ENCODE peak calls at places on chromosomes 4 and X, in five cellular contexts. One of them, this sample, is unnamed.

GRCh38 chr4:61277785-61278184 is 77.7 kb downstream of the ADGRL3 start:
- DNase-seq in left lung: no peak
- DNase-seq in lower leg skin: no peak
- DNase-seq in fibroblast of mammary gland: no peak
- DNase-seq in GM20000: no peak
- DNase-seq in this sample: no peak

GRCh38 chr4:159476886-159477285 is 374.0 kb downstream of the RAPGEF2 start:
- DNase-seq in lower leg skin: no peak
- DNase-seq in left lung: no peak
- DNase-seq in GM20000: no peak
- DNase-seq in fibroblast of mammary gland: no peak
- DNase-seq in this sample: no peak

GRCh38 chr4:113645771-113646455 is 115.6 kb downstream of the CAMK2D start:
- DNase-seq in GM20000: no peak
- DNase-seq in left lung: peak; percentile 35
- DNase-seq in fibroblast of mammary gland: peak; percentile 69
- DNase-seq in lower leg skin: no peak
- DNase-seq in this sample: no peak

GRCh38 chrX:68719904-68720614 is 72.6 kb downstream of the STARD8 start:
- DNase-seq in lower leg skin: no peak
- DNase-seq in fibroblast of mammary gland: peak; percentile 5
- DNase-seq in left lung: peak; percentile 27
- DNase-seq in GM20000: no peak
- DNase-seq in this sample: no peak

GRCh38 chr4:128707864-128708263 is 101.6 kb upstream of the JADE1 start:
- DNase-seq in fibroblast of mammary gland: peak; percentile 52
- DNase-seq in GM20000: no peak
- DNase-seq in left lung: no peak
- DNase-seq in lower leg skin: no peak
- DNase-seq in this sample: no peak

GRCh38 chr4:25863906-25864418 is 1.2 kb upstream of the SEL1L3 start:
- DNase-seq in lower leg skin: no peak
- DNase-seq in GM20000: no peak
- DNase-seq in fibroblast of mammary gland: no peak
- DNase-seq in left lung: no peak
- DNase-seq in this sample: no peak

GRCh38 chr4:25663778-25664177 is 8.1 kb downstream of the SLC34A2 start:
- DNase-seq in GM20000: no peak
- DNase-seq in fibroblast of mammary gland: no peak
- DNase-seq in left lung: no peak
- DNase-seq in lower leg skin: no peak
- DNase-seq in this sample: no peak

GRCh38 chrX:82224961-82225360 is 1023.1 kb downstream of the SH3BGRL start:
- DNase-seq in lower leg skin: no peak
- DNase-seq in left lung: no peak
- DNase-seq in GM20000: no peak
- DNase-seq in fibroblast of mammary gland: no peak
- DNase-seq in this sample: no peak

GRCh38 chrX:65688403-65688881 is 21.0 kb downstream of the MSN start:
- DNase-seq in lower leg skin: no peak
- DNase-seq in fibroblast of mammary gland: peak; percentile 83
- DNase-seq in left lung: no peak
- DNase-seq in GM20000: peak; percentile 54
- DNase-seq in this sample: no peak

GRCh38 chr4:26028793-26029511 is 114.9 kb downstream of the SMIM20 start:
- DNase-seq in GM20000: peak; percentile 78
- DNase-seq in left lung: peak; percentile 76
- DNase-seq in lower leg skin: no peak
- DNase-seq in fibroblast of mammary gland: peak; percentile 62
- DNase-seq in this sample: peak; percentile 74

GRCh38 chrX:113726898-113727297 is 857.0 kb upstream of the HTR2C start:
- DNase-seq in GM20000: no peak
- DNase-seq in left lung: no peak
- DNase-seq in lower leg skin: no peak
- DNase-seq in fibroblast of mammary gland: no peak
- DNase-seq in this sample: no peak

GRCh38 chr4:11724731-11725130 is 296.0 kb upstream of the HS3ST1 start:
- DNase-seq in lower leg skin: no peak
- DNase-seq in fibroblast of mammary gland: peak; percentile 69
- DNase-seq in left lung: no peak
- DNase-seq in GM20000: no peak
- DNase-seq in this sample: no peak

GRCh38 chrX:107574054-107574683 is 54.1 kb upstream of the PRPS1 start:
- DNase-seq in GM20000: no peak
- DNase-seq in fibroblast of mammary gland: peak; percentile 80
- DNase-seq in lower leg skin: no peak
- DNase-seq in left lung: no peak
- DNase-seq in this sample: no peak

GRCh38 chrX:21509912-21510311 is 135.7 kb downstream of the CNKSR2 start:
- DNase-seq in lower leg skin: no peak
- DNase-seq in GM20000: no peak
- DNase-seq in fibroblast of mammary gland: peak; percentile 30
- DNase-seq in left lung: no peak
- DNase-seq in this sample: no peak

GRCh38 chrX:39903937-39904336 is 193.8 kb downstream of the BCOR start:
- DNase-seq in left lung: no peak
- DNase-seq in lower leg skin: no peak
- DNase-seq in fibroblast of mammary gland: peak; percentile 65
- DNase-seq in GM20000: no peak
- DNase-seq in this sample: peak; percentile 34

GRCh38 chr4:140790765-140791164 is 34.6 kb upstream of the TBC1D9 start:
- DNase-seq in GM20000: peak; percentile 33
- DNase-seq in left lung: peak; percentile 70
- DNase-seq in fibroblast of mammary gland: peak; percentile 6
- DNase-seq in lower leg skin: peak; percentile 49
- DNase-seq in this sample: no peak

GRCh38 chrX:82335772-82336171 is 1133.9 kb downstream of the SH3BGRL start:
- DNase-seq in GM20000: no peak
- DNase-seq in left lung: no peak
- DNase-seq in lower leg skin: no peak
- DNase-seq in fibroblast of mammary gland: no peak
- DNase-seq in this sample: no peak

GRCh38 chr4:82017680-82018079 is 356.1 kb downstream of the HNRNPD start:
- DNase-seq in GM20000: no peak
- DNase-seq in left lung: no peak
- DNase-seq in lower leg skin: no peak
- DNase-seq in fibroblast of mammary gland: peak; percentile 16
- DNase-seq in this sample: no peak

GRCh38 chr4:26533685-26534084 is 43.4 kb upstream of the CCKAR start:
- DNase-seq in left lung: no peak
- DNase-seq in fibroblast of mammary gland: no peak
- DNase-seq in GM20000: no peak
- DNase-seq in lower leg skin: no peak
- DNase-seq in this sample: no peak

GRCh38 chrX:74449322-74449936 is 28.1 kb downstream of the SLC16A2 start:
- DNase-seq in fibroblast of mammary gland: no peak
- DNase-seq in lower leg skin: no peak
- DNase-seq in GM20000: no peak
- DNase-seq in left lung: no peak
- DNase-seq in this sample: peak; percentile 17

GRCh38 chr4:1582227-1582626 is 101.9 kb downstream of the FAM53A start:
- DNase-seq in fibroblast of mammary gland: no peak
- DNase-seq in lower leg skin: no peak
- DNase-seq in left lung: no peak
- DNase-seq in GM20000: no peak
- DNase-seq in this sample: no peak

GRCh38 chr4:82084747-82085146 is 289.0 kb downstream of the HNRNPD start:
- DNase-seq in fibroblast of mammary gland: no peak
- DNase-seq in left lung: no peak
- DNase-seq in lower leg skin: no peak
- DNase-seq in GM20000: no peak
- DNase-seq in this sample: no peak

GRCh38 chrX:39356119-39356807 is 555.0 kb downstream of the MID1IP1 start:
- DNase-seq in lower leg skin: no peak
- DNase-seq in GM20000: no peak
- DNase-seq in left lung: no peak
- DNase-seq in fibroblast of mammary gland: no peak
- DNase-seq in this sample: no peak

GRCh38 chrX:153190384-153190783 is 11.3 kb downstream of the MAGEA1 start:
- DNase-seq in lower leg skin: no peak
- DNase-seq in fibroblast of mammary gland: no peak
- DNase-seq in left lung: no peak
- DNase-seq in GM20000: no peak
- DNase-seq in this sample: no peak

GRCh38 chr4:42397256-42397634 is at the start of gene SHISA3:
- DNase-seq in left lung: no peak
- DNase-seq in GM20000: no peak
- DNase-seq in lower leg skin: no peak
- DNase-seq in fibroblast of mammary gland: peak; percentile 24
- DNase-seq in this sample: peak; percentile 50

GRCh38 chrX:133335027-133335426 is 80.3 kb downstream of the GPC4 start:
- DNase-seq in left lung: no peak
- DNase-seq in fibroblast of mammary gland: peak; percentile 51
- DNase-seq in GM20000: peak; percentile 1
- DNase-seq in lower leg skin: peak; percentile 14
- DNase-seq in this sample: peak; percentile 11

GRCh38 chrX:155216940-155217450 is 735 bp downstream of the VBP1 start:
- DNase-seq in fibroblast of mammary gland: peak; percentile 11
- DNase-seq in left lung: no peak
- DNase-seq in lower leg skin: no peak
- DNase-seq in GM20000: peak; percentile 21
- DNase-seq in this sample: no peak

GRCh38 chr4:133208694-133209285 is 59.7 kb downstream of the PCDH10 start:
- DNase-seq in lower leg skin: no peak
- DNase-seq in left lung: no peak
- DNase-seq in GM20000: no peak
- DNase-seq in fibroblast of mammary gland: no peak
- DNase-seq in this sample: no peak

GRCh38 chr4:140884431-140885058 is 128.4 kb upstream of the TBC1D9 start:
- DNase-seq in fibroblast of mammary gland: peak; percentile 81
- DNase-seq in GM20000: peak; percentile 59
- DNase-seq in left lung: no peak
- DNase-seq in lower leg skin: peak; percentile 29
- DNase-seq in this sample: peak; percentile 44

GRCh38 chrX:135403374-135403773 is 18.4 kb upstream of the SMIM10L2A start:
- DNase-seq in fibroblast of mammary gland: no peak
- DNase-seq in GM20000: no peak
- DNase-seq in lower leg skin: no peak
- DNase-seq in left lung: no peak
- DNase-seq in this sample: no peak

GRCh38 chr4:136687118-136687517 is 845.2 kb downstream of the PCDH18 start:
- DNase-seq in fibroblast of mammary gland: no peak
- DNase-seq in left lung: no peak
- DNase-seq in GM20000: no peak
- DNase-seq in lower leg skin: no peak
- DNase-seq in this sample: no peak

GRCh38 chr4:70183940-70184246 is 11.6 kb upstream of the ODAM start:
- DNase-seq in fibroblast of mammary gland: no peak
- DNase-seq in lower leg skin: no peak
- DNase-seq in GM20000: no peak
- DNase-seq in left lung: no peak
- DNase-seq in this sample: no peak

GRCh38 chr4:70187216-70187615 is 8.3 kb upstream of the ODAM start:
- DNase-seq in left lung: no peak
- DNase-seq in GM20000: no peak
- DNase-seq in fibroblast of mammary gland: no peak
- DNase-seq in lower leg skin: no peak
- DNase-seq in this sample: no peak

GRCh38 chr4:70178075-70178660 is 17.4 kb upstream of the ODAM start:
- DNase-seq in left lung: no peak
- DNase-seq in lower leg skin: no peak
- DNase-seq in GM20000: no peak
- DNase-seq in fibroblast of mammary gland: no peak
- DNase-seq in this sample: no peak

GRCh38 chr4:70182517-70183167 is 12.9 kb upstream of the ODAM start:
- DNase-seq in GM20000: no peak
- DNase-seq in fibroblast of mammary gland: no peak
- DNase-seq in left lung: no peak
- DNase-seq in lower leg skin: no peak
- DNase-seq in this sample: no peak

GRCh38 chr4:70183168-70183939 is 12.2 kb upstream of the ODAM start:
- DNase-seq in left lung: no peak
- DNase-seq in fibroblast of mammary gland: peak; percentile 65
- DNase-seq in lower leg skin: no peak
- DNase-seq in GM20000: peak; percentile 30
- DNase-seq in this sample: peak; percentile 21
- TF ChIP-seq CTCF in left lung: peak; percentile 30
- TF ChIP-seq CTCF in fibroblast of mammary gland: peak; percentile 74
- TF ChIP-seq CTCF in lower leg skin: no peak
- TF ChIP-seq CTCF in GM20000: peak; percentile 42
- TF ChIP-seq CTCF in this sample: peak; percentile 68

DNA sequence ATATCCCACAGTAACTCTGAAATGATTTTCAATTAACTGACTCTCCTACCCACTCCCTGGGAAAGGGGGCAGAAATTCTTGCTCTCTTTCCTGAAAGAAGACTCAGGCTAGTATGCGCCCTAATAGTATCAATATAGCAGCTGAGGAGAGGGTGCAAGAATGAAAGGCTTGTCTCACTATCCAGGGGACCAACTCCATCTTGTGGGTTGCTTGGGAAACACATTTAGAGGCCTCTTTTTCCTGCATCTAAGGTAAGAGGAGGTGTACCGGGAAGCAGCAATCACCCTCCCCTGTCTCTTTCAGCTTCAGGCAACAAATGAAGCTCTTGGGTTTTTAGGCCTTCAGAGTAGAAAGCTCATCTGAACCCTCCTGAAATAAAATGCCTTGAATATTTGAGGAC is 11.3 kb downstream of the TMEM255A start:
- DNase-seq in fibroblast of mammary gland: no peak
- DNase-seq in GM20000: no peak
- DNase-seq in left lung: no peak
- DNase-seq in lower leg skin: no peak
- DNase-seq in this sample: no peak
- TF ChIP-seq CTCF in fibroblast of mammary gland: no peak
- TF ChIP-seq CTCF in GM20000: no peak
- TF ChIP-seq CTCF in left lung: no peak
- TF ChIP-seq CTCF in lower leg skin: no peak
- TF ChIP-seq CTCF in this sample: no peak

GRCh38 chrX:10509397-10509796 is 111.0 kb downstream of the MID1 start:
- DNase-seq in lower leg skin: no peak
- DNase-seq in GM20000: no peak
- DNase-seq in fibroblast of mammary gland: no peak
- DNase-seq in left lung: no peak
- DNase-seq in this sample: no peak
- TF ChIP-seq CTCF in lower leg skin: no peak
- TF ChIP-seq CTCF in GM20000: no peak
- TF ChIP-seq CTCF in fibroblast of mammary gland: no peak
- TF ChIP-seq CTCF in left lung: no peak
- TF ChIP-seq CTCF in this sample: no peak

GRCh38 chr4:163489929-163490328 is 4.6 kb upstream of the TMA16 start:
- DNase-seq in GM20000: no peak
- DNase-seq in lower leg skin: no peak
- DNase-seq in fibroblast of mammary gland: no peak
- DNase-seq in left lung: no peak
- DNase-seq in this sample: no peak

GRCh38 chr4:163492951-163493504 is 1.5 kb upstream of the TMA16 start:
- DNase-seq in fibroblast of mammary gland: no peak
- DNase-seq in left lung: no peak
- DNase-seq in lower leg skin: no peak
- DNase-seq in GM20000: no peak
- DNase-seq in this sample: no peak

GRCh38 chr4:163493643-163494359 is 689 bp upstream of the TMA16 start:
- DNase-seq in GM20000: no peak
- DNase-seq in fibroblast of mammary gland: no peak
- DNase-seq in left lung: no peak
- DNase-seq in lower leg skin: no peak
- DNase-seq in this sample: peak; percentile 25

GRCh38 chr4:163495900-163496299 is 1.4 kb downstream of the TMA16 start:
- DNase-seq in lower leg skin: no peak
- DNase-seq in fibroblast of mammary gland: peak; percentile 8
- DNase-seq in GM20000: peak; percentile 28
- DNase-seq in left lung: no peak
- DNase-seq in this sample: peak; percentile 6

GRCh38 chr4:163494360-163495241 is at the start of gene TMA16:
- DNase-seq in GM20000: peak; percentile 79
- DNase-seq in lower leg skin: peak; percentile 78
- DNase-seq in fibroblast of mammary gland: peak; percentile 95
- DNase-seq in left lung: peak; percentile 88
- DNase-seq in this sample: peak; percentile 91
- TF ChIP-seq CTCF in GM20000: no peak
- TF ChIP-seq CTCF in lower leg skin: no peak
- TF ChIP-seq CTCF in fibroblast of mammary gland: no peak
- TF ChIP-seq CTCF in left lung: no peak
- TF ChIP-seq CTCF in this sample: no peak